ENCODE peak calls at places on chromosomes 16 and 17, in eight cellular contexts. I, G, H, B, L, Q, A and N are unnamed samples.
A peak's percentile ranks its signal among the peaks of the same experiment; 100 is the strongest.

GRCh38 chr16:9797306-9797705 is 384.9 kb downstream of the GRIN2A start:
- DNase-seq in Q (no peak), L (no peak), H (no peak), B (peak; percentile 87), G (no peak), I (no peak), A (peak; percentile 17), N (no peak)

GRCh38 chr17:47821424-47822379 is at the start of gene OSBPL7:
- DNase-seq in H (peak; percentile 61), B (peak; percentile 91), L (peak; percentile 83), A (no peak), G (peak; percentile 36), I (peak; percentile 75), Q (peak; percentile 69), N (no peak)

GRCh38 chr16:80015566-80015965 is 415.0 kb upstream of the MAF start:
- DNase-seq in I (no peak), G (no peak), B (peak; percentile 42), H (no peak), L (peak; percentile 19), Q (no peak), A (no peak), N (no peak)

GRCh38 chr17:79011451-79012147 is 2.0 kb upstream of the CANT1 start:
- DNase-seq in L (peak; percentile 67), A (no peak), G (no peak), B (peak; percentile 81), I (no peak), H (no peak), Q (no peak), N (no peak)

GRCh38 chr17:4293572-4293971 is 29.8 kb upstream of the ANKFY1 start:
- DNase-seq in G (no peak), Q (no peak), L (no peak), I (no peak), A (no peak), B (no peak), H (no peak), N (no peak)

GRCh38 chr16:59886021-59886420 is 1151.9 kb upstream of the GOT2 start:
- DNase-seq in H (no peak), L (no peak), G (peak; percentile 57), B (peak; percentile 90), A (peak; percentile 74), Q (no peak), I (no peak), N (no peak)

GRCh38 chr16:549544-550263 is 10.5 kb upstream of the PRR35 start:
- DNase-seq in B (no peak), Q (no peak), G (no peak), A (no peak), I (no peak), H (no peak), L (no peak), N (no peak)

GRCh38 chr16:75948441-75948840 is 222.2 kb upstream of the CPHXL start:
- DNase-seq in Q (no peak), G (no peak), A (no peak), B (no peak), H (no peak), I (no peak), L (no peak), N (no peak)

GRCh38 chr17:15321556-15322250 is 19.7 kb downstream of the TEKT3 start:
- DNase-seq in Q (no peak), A (no peak), B (peak; percentile 45), G (no peak), H (no peak), I (no peak), L (peak; percentile 53), N (peak; percentile 64)

GRCh38 chr16:68286153-68287074 is 22.1 kb downstream of the SLC7A6 start:
- DNase-seq in A (no peak), I (no peak), H (no peak), B (no peak), Q (no peak), G (no peak), L (no peak), N (no peak)

GRCh38 chr17:70677783-70678647 is 508.7 kb downstream of the KCNJ2 start:
- DNase-seq in H (no peak), G (no peak), Q (no peak), I (no peak), B (no peak), L (no peak), A (no peak), N (no peak)

GRCh38 chr17:82648761-82649474 is 674 bp upstream of the WDR45B start:
- DNase-seq in Q (no peak), A (no peak), B (peak; percentile 34), G (no peak), I (no peak), L (no peak), H (peak; percentile 16), N (no peak)

GRCh38 chr17:57530508-57530907 is 214.6 kb downstream of the CCDC182 start:
- DNase-seq in B (peak; percentile 52), H (no peak), I (no peak), A (no peak), G (no peak), Q (no peak), L (peak; percentile 73), N (no peak)

GRCh38 chr16:25151996-25152395 is 40.5 kb downstream of the LCMT1 start:
- DNase-seq in L (peak; percentile 43), H (no peak), I (no peak), G (no peak), A (peak; percentile 55), B (peak; percentile 86), Q (no peak), N (no peak)

GRCh38 chr17:35988164-35988563 is 1.6 kb upstream of the CCL14 start:
- DNase-seq in G (no peak), I (no peak), Q (no peak), B (no peak), H (no peak), A (no peak), L (no peak), N (no peak)

GRCh38 chr17:58158181-58158580 is 8.6 kb upstream of the OR4D2 start:
- DNase-seq in A (no peak), G (no peak), L (no peak), H (no peak), I (no peak), Q (no peak), B (no peak), N (no peak)

GRCh38 chr16:72241930-72242329 is 70.0 kb upstream of the PMFBP1 start:
- DNase-seq in B (peak; percentile 64), H (no peak), I (no peak), A (no peak), Q (peak; percentile 6), G (peak; percentile 40), L (peak; percentile 62), N (no peak)

GRCh38 chr16:879461-879861 is 78.9 kb upstream of the GNG13 start:
- DNase-seq in B (no peak), G (no peak), H (no peak), Q (no peak), L (no peak), I (no peak), A (no peak), N (no peak)

GRCh38 chr16:50887500-50887899 is 145.6 kb downstream of the CYLD start:
- DNase-seq in L (no peak), I (no peak), Q (no peak), H (no peak), B (no peak), G (no peak), A (no peak), N (peak; percentile 75)

GRCh38 chr17:68600881-68601564 is at the start of gene FAM20A:
- DNase-seq in L (no peak), H (no peak), B (no peak), I (peak; percentile 36), G (no peak), A (no peak), Q (no peak), N (peak; percentile 91)